ENCODE peak calls at places on chromosome 13, in four cellular contexts. K is HFFc6, Y is A549, B is activated gamma-delta T cell treated with Interleukin-2 at 50 U/mL for 16 hours. I is an unnamed sample.

GRCh38 chr13:33353210-33353609 is 67.7 kb upstream of the STARD13 start:
- DNase-seq in K (no peak), Y (no peak), B (no peak), I (no peak)

GRCh38 chr13:101267656-101268055 is 148.7 kb downstream of the NALCN start:
- DNase-seq in K (peak; percentile 23), Y (no peak), B (no peak), I (no peak)

GRCh38 chr13:79581870-79582315 is 100.9 kb downstream of the NDFIP2 start:
- DNase-seq in K (no peak), Y (no peak), B (no peak), I (no peak)

GRCh38 chr13:99996177-99996705 is 14.7 kb downstream of the ZIC2 start:
- DNase-seq in K (no peak), Y (no peak), B (no peak), I (no peak)

GRCh38 chr13:98802548-98802947 is 50.1 kb upstream of the SLC15A1 start:
- DNase-seq in K (no peak), Y (no peak), B (no peak), I (no peak)

GRCh38 chr13:49759503-49759902 is 33.0 kb downstream of the KPNA3 start:
- DNase-seq in K (no peak), Y (no peak), B (no peak), I (no peak)

GRCh38 chr13:94825507-94825906 is 113.2 kb upstream of the SOX21 start:
- DNase-seq in K (peak; percentile 2), Y (no peak), B (no peak), I (no peak)

GRCh38 chr13:42532561-42533335 is 41.2 kb upstream of the TNFSF11 start:
- DNase-seq in K (no peak), Y (no peak), B (no peak), I (no peak)

GRCh38 chr13:109910131-109910530 is 123.7 kb upstream of the IRS2 start:
- DNase-seq in K (no peak), Y (no peak), B (no peak), I (no peak)

GRCh38 chr13:110850006-110850405 is 64.9 kb downstream of the ANKRD10 start:
- DNase-seq in K (no peak), Y (no peak), B (no peak), I (no peak)

GRCh38 chr13:80131204-80131603 is 209.7 kb downstream of the SPRY2 start:
- DNase-seq in K (peak; percentile 20), Y (peak; percentile 68), B (no peak), I (peak; percentile 19)

I was measured in amygdala.